ENCODE peak calls at places on chromosomes 4 and X, in five cellular contexts. S is A549, T is K562, K is HCT116, D is HepG2. F is an unnamed sample.
A peak's percentile ranks its signal among the peaks of the same experiment; 100 is the strongest.

GRCh38 chr4:169079942-169080827 is 70.1 kb upstream of the CBR4 start:
- DNase-seq in S (no peak), T (peak; percentile 19), K (no peak), D (peak; percentile 88), F (peak; percentile 57)

GRCh38 chrX:139932901-139933796 is at the start of gene ATP11C:
- DNase-seq in S (peak; percentile 56), T (peak; percentile 82), K (peak; percentile 47), D (peak; percentile 70), F (peak; percentile 91)

GRCh38 chr4:113952452-113953029 is 26.9 kb downstream of the ARSJ start:
- DNase-seq in S (peak; percentile 12), T (peak; percentile 7), K (peak; percentile 64), D (peak; percentile 54), F (peak; percentile 61)

GRCh38 chrX:133600536-133600935 is 185.2 kb upstream of the GPC4 start:
- DNase-seq in S (no peak), T (no peak), K (no peak), D (no peak), F (no peak)

GRCh38 chr4:156085073-156085472 is 131.4 kb upstream of the CTSO start:
- DNase-seq in S (no peak), T (no peak), K (no peak), D (no peak), F (no peak)

GRCh38 chr4:77817304-77818076 is 1.7 kb downstream of the CNOT6L start:
- DNase-seq in S (no peak), T (no peak), K (no peak), D (peak; percentile 92), F (no peak)

GRCh38 chrX:40530471-40530870 is 50.3 kb upstream of the ATP6AP2 start:
- DNase-seq in S (no peak), T (no peak), K (no peak), D (peak; percentile 4), F (no peak)

GRCh38 chrX:14779589-14779988 is 93.3 kb downstream of the FANCB start:
- DNase-seq in S (no peak), T (no peak), K (no peak), D (no peak), F (peak; percentile 2)

GRCh38 chr4:86307432-86307831 is 52.4 kb downstream of the MAPK10 start:
- DNase-seq in S (no peak), T (no peak), K (no peak), D (no peak), F (no peak)

GRCh38 chrX:150200820-150201287 is 162.3 kb upstream of the MAMLD1 start:
- DNase-seq in S (peak; percentile 93), T (peak; percentile 20), K (peak; percentile 80), D (peak; percentile 54), F (peak; percentile 91)

GRCh38 chrX:113392355-113392754 is 551.7 kb upstream of the AMOT start:
- DNase-seq in S (no peak), T (no peak), K (no peak), D (no peak), F (no peak)

GRCh38 chrX:9522756-9523155 is 57.9 kb downstream of the TBL1X start:
- DNase-seq in S (no peak), T (no peak), K (no peak), D (no peak), F (no peak)

GRCh38 chrX:9529223-9529622 is 64.4 kb downstream of the TBL1X start:
- DNase-seq in S (no peak), T (no peak), K (no peak), D (no peak), F (no peak)

GRCh38 chrX:9526965-9527364 is 62.1 kb downstream of the TBL1X start:
- DNase-seq in S (no peak), T (no peak), K (no peak), D (no peak), F (no peak)

GRCh38 chrX:9528498-9528897 is 63.6 kb downstream of the TBL1X start:
- DNase-seq in S (no peak), T (peak; percentile 44), K (no peak), D (no peak), F (no peak)

DNA sequence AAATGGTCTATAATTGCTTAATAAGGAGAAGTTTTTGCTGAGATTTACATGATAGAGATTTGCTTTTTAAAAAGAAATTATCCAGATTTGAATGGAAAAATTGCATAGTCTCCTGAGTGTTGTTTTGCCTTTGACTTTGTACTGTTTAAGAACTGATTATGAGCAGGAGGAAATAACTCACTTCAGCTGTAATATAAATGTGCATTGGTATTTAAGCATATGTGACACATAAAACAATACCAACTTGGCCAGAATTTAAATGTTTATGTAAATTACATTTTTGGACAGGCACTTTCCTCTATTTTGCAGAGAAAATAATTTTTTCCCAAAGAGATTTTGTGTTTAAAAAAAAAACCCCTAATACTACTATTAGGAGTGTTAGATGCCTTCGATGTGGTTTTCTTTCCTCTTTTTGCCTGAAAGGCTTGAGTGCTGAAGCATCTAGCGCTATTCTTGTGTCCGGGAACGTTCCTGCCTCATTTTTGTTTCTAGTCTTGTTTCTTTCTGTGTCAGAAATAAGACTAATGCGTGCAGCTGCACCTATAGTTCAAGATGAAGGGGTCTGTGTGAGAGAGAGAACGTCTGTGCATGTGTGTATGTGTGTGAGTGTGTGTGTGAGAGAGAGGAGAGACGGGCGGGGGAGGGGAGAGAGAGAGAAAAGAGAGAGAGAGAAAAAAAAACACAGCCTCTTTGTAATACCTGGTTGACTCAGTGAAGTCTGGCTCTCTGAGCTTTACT is 60.8 kb downstream of the TBL1X start:
- DNase-seq in S (no peak), T (no peak), K (no peak), D (no peak), F (no peak)
- TF ChIP-seq MAX in S (no peak), T (no peak), K (no peak), D (no peak), F (no peak)

DNA sequence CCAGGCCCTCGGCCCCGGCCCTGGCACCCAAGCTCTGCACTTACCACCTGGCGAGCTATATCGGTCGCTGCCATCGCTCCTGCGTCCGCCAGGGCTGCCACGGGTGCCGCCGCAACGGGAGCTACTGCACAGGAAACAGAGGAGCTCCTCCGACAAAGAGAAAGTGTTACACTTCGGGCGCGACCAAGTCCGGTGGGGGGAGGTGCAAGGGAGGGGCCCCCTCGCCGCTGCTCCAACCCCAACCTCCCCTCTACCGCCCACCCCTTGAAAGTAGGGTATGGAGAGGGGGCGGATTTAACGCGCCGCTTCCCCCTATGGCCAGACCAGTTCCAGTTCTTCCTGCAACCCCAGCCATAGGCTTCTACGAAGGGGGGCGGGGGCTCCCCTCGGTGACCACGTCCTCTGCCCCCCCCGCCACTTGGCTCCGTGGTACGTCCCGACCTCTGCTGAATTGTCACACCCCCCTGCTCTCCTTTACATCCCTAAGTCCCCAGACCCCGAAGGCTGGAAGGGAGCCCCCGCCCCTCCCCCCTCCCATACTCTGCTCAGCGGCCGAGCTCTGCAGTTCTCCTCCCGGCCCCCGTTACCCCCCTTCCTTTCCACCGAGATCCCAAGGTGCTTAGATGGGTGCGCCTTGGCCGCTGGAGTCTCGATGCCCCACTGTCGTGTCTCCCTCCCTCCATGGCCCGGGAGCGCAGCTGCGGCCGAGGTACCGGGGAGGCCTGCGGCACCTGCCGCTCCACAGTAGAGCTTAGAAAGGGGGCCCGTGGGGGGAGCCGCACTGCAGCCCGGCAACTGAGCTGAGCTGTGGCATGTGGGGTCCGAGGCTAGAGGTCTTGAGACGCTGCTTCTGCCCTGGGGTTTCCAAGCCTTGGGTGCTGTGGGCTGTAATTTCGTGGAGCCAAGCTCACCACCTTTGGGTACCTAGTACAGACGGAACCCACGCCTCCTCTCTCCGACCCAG is at the start of gene SEPTIN6:
- DNase-seq in S (peak; percentile 49), T (peak; percentile 80), K (peak; percentile 51), D (peak; percentile 59), F (peak; percentile 92)
- TF ChIP-seq CTCF in S (no peak), T (no peak), K (no peak), D (no peak), F (no peak)

GRCh38 chr4:94582517-94582916 is 130.8 kb downstream of the PDLIM5 start:
- DNase-seq in S (no peak), T (no peak), K (no peak), D (no peak), F (no peak)

GRCh38 chr4:94577136-94577535 is 125.4 kb downstream of the PDLIM5 start:
- DNase-seq in S (no peak), T (no peak), K (no peak), D (no peak), F (no peak)

GRCh38 chr4:94583938-94584641 is 132.3 kb downstream of the PDLIM5 start:
- DNase-seq in S (no peak), T (no peak), K (no peak), D (no peak), F (no peak)

GRCh38 chr4:94578195-94578594 is 126.5 kb downstream of the PDLIM5 start:
- DNase-seq in S (no peak), T (no peak), K (no peak), D (no peak), F (no peak)

GRCh38 chr4:94581766-94582165 is 130.0 kb downstream of the PDLIM5 start:
- DNase-seq in S (no peak), T (no peak), K (no peak), D (no peak), F (no peak)
- TF ChIP-seq MAX in S (no peak), T (no peak), K (no peak), D (no peak), F (no peak)

GRCh38 chr4:165053645-165054044 is at the start of gene TRIM75:
- DNase-seq in S (no peak), T (no peak), K (no peak), D (no peak), F (no peak)
- TF ChIP-seq CTCF in S (no peak), T (no peak), K (no peak), D (no peak), F (no peak)

DNA sequence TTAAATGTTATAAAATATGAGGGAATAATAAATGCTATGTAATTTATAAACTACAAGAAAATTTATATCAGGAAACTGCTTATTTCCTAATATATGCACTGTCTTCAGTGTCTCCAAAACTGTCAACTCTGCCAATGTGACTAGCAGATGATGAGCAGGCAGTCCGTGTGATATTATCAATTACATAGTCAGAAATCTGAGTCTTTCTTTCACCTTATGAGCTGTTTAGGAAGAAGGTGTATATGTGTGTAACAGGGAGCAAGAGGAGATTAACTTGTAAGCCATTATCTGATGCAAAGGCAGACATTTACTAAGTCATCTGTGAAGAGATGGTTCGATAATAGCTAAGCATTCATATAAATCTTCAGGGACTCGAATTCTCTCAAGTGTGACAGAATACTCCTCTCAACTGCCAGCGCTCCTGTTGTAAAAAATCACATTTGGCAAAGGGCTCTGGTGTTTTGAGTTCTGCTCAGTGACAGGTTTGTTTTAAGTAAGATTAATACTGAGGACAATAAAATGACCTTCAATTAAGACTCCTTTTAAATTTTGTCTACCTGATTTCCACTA is 79.7 kb downstream of the SNCA start:
- DNase-seq in S (no peak), T (no peak), K (no peak), D (no peak), F (no peak)
- TF ChIP-seq MAX in S (no peak), T (no peak), K (no peak), D (no peak), F (no peak)

DNA sequence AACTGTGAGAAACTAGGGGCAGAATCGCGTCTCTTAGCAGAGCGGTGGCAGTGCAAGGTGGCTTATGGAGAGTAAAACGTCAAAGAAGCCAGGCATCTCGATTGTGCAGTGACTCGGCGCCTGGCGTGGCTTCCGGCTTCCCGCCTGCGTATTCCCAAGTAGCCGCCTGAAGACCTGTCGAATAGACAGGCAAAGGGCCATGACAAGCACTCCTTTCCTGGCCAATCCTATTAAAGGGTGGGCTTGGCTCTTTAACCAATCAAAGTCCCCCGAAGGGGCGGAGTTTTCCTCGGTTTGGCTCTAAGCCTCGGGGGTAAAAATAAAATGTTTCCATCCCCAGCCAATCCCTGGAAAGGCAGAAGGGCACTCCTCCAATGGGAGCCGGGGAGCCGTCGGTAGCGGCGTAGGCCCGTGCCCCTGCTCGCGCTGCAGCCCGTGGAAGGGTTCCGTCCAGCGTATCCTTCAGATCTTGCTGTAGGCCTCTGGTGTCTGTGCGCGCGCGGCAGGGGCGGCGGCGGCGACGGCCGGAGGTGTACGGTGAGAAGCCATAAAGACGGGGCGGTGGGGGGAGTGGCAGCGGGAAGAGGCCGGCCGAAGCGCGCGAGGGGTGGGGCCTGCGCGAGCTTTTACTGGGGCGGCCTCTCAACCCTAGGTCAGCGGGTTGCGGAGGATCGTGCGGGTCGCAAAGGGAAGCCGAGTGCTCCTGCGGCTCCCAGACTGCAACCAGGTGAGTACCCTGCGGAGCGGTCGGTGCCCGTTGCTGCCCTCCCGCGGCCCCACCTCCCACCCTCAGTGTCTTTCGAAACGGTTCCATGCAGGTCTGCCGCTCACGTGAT is at the start of gene KANTR:
- DNase-seq in S (peak; percentile 95), T (peak; percentile 79), K (peak; percentile 90), D (peak; percentile 94), F (peak; percentile 94)
- TF ChIP-seq CTCF in S (no peak), T (no peak), K (no peak), D (no peak), F (no peak)

F was measured in NB4.